ENCODE peak calls at places on chromosome 9, in four cellular contexts. One of them, this sample, is unnamed. For H3K27me3, the result is how much of the 10 kb centered on the place peaks cover.

GRCh38 chr9:37928552-37929430 is 24.9 kb upstream of the SLC25A51 start:
- DNase-seq in NT2/D1: no peak
- DNase-seq in CD8-positive, alpha-beta memory T cell: no peak
- DNase-seq in body of pancreas: no peak
- DNase-seq in this sample: no peak

GRCh38 chr9:84174486-84174885 is 166.1 kb downstream of the SLC28A3 start:
- DNase-seq in NT2/D1: no peak
- DNase-seq in CD8-positive, alpha-beta memory T cell: no peak
- DNase-seq in body of pancreas: no peak
- DNase-seq in this sample: no peak

GRCh38 chr9:9893837-9894236 is 719.0 kb downstream of the PTPRD start:
- DNase-seq in NT2/D1: no peak
- DNase-seq in CD8-positive, alpha-beta memory T cell: no peak
- DNase-seq in body of pancreas: no peak
- DNase-seq in this sample: no peak

GRCh38 chr9:4604678-4605095 is 57.4 kb upstream of the PLPP6 start:
- DNase-seq in NT2/D1: peak
- DNase-seq in CD8-positive, alpha-beta memory T cell: peak
- DNase-seq in body of pancreas: peak
- DNase-seq in this sample: no peak

GRCh38 chr9:120383999-120384924 is 195.7 kb downstream of the CDK5RAP2 start:
- DNase-seq in NT2/D1: no peak
- DNase-seq in CD8-positive, alpha-beta memory T cell: no peak
- DNase-seq in body of pancreas: peak
- DNase-seq in this sample: peak

GRCh38 chr9:76302947-76303550 is 91.2 kb downstream of the RFK start:
- DNase-seq in NT2/D1: no peak
- DNase-seq in CD8-positive, alpha-beta memory T cell: peak
- DNase-seq in body of pancreas: peak
- DNase-seq in this sample: no peak

GRCh38 chr9:2453701-2454100 is 167.9 kb upstream of the VLDLR start:
- DNase-seq in NT2/D1: no peak
- DNase-seq in CD8-positive, alpha-beta memory T cell: no peak
- DNase-seq in body of pancreas: no peak
- DNase-seq in this sample: no peak

GRCh38 chr9:108671156-108671555 is 184.6 kb downstream of the ACTL7B start:
- DNase-seq in NT2/D1: no peak
- DNase-seq in CD8-positive, alpha-beta memory T cell: no peak
- DNase-seq in body of pancreas: no peak
- DNase-seq in this sample: no peak

GRCh38 chr9:72478993-72479392 is 42.4 kb upstream of the TMC1 start:
- DNase-seq in NT2/D1: no peak
- DNase-seq in CD8-positive, alpha-beta memory T cell: no peak
- DNase-seq in body of pancreas: no peak
- DNase-seq in this sample: no peak

GRCh38 chr9:38622083-38622674 is 1.8 kb upstream of the ANKRD18A start:
- DNase-seq in NT2/D1: no peak
- DNase-seq in CD8-positive, alpha-beta memory T cell: no peak
- DNase-seq in body of pancreas: peak
- DNase-seq in this sample: no peak

GRCh38 chr9:124624735-124624992 is 117.5 kb upstream of the NR5A1 start:
- DNase-seq in NT2/D1: no peak
- DNase-seq in CD8-positive, alpha-beta memory T cell: no peak
- DNase-seq in body of pancreas: no peak
- DNase-seq in this sample: no peak

GRCh38 chr9:75105019-75105540 is 16.8 kb downstream of the OSTF1 start:
- DNase-seq in NT2/D1: no peak
- DNase-seq in CD8-positive, alpha-beta memory T cell: no peak
- DNase-seq in body of pancreas: no peak
- DNase-seq in this sample: no peak

GRCh38 chr9:104074876-104075275 is 19.2 kb upstream of the SMC2 start:
- DNase-seq in NT2/D1: no peak
- DNase-seq in CD8-positive, alpha-beta memory T cell: no peak
- DNase-seq in body of pancreas: no peak
- DNase-seq in this sample: no peak

GRCh38 chr9:84339951-84340350 is 607 bp downstream of the SLC28A3 start:
- DNase-seq in NT2/D1: peak
- DNase-seq in CD8-positive, alpha-beta memory T cell: no peak
- DNase-seq in body of pancreas: peak
- DNase-seq in this sample: no peak

GRCh38 chr9:16642421-16643109 is 227.9 kb downstream of the BNC2 start:
- DNase-seq in NT2/D1: no peak
- DNase-seq in CD8-positive, alpha-beta memory T cell: no peak
- DNase-seq in body of pancreas: no peak
- DNase-seq in this sample: no peak

GRCh38 chr9:81789751-81790150 is 100.4 kb upstream of the TLE1 start:
- DNase-seq in NT2/D1: no peak
- DNase-seq in CD8-positive, alpha-beta memory T cell: no peak
- DNase-seq in body of pancreas: no peak
- DNase-seq in this sample: no peak

GRCh38 chr9:22056402-22056801 is 47.3 kb upstream of the CDKN2B start:
- DNase-seq in NT2/D1: no peak
- DNase-seq in CD8-positive, alpha-beta memory T cell: no peak
- DNase-seq in body of pancreas: no peak
- DNase-seq in this sample: no peak

GRCh38 chr9:77183581-77183980 is 6.2 kb downstream of the VPS13A start:
- DNase-seq in NT2/D1: no peak
- DNase-seq in CD8-positive, alpha-beta memory T cell: no peak
- DNase-seq in body of pancreas: no peak
- DNase-seq in this sample: no peak

GRCh38 chr9:26260238-26260637 is 582.0 kb upstream of the TUSC1 start:
- DNase-seq in NT2/D1: no peak
- DNase-seq in CD8-positive, alpha-beta memory T cell: no peak
- DNase-seq in body of pancreas: no peak
- DNase-seq in this sample: no peak

GRCh38 chr9:95017062-95017461 is 290.6 kb downstream of the AOPEP start:
- DNase-seq in NT2/D1: no peak
- DNase-seq in CD8-positive, alpha-beta memory T cell: no peak
- DNase-seq in body of pancreas: no peak
- DNase-seq in this sample: no peak

GRCh38 chr9:32524558-32525461 is 1.2 kb downstream of the RIGI start:
- DNase-seq in NT2/D1: no peak
- DNase-seq in CD8-positive, alpha-beta memory T cell: peak
- DNase-seq in body of pancreas: peak
- DNase-seq in this sample: peak

GRCh38 chr9:127746959-127747569 is 12.0 kb upstream of the TOR2A start:
- DNase-seq in NT2/D1: no peak
- DNase-seq in CD8-positive, alpha-beta memory T cell: peak
- DNase-seq in body of pancreas: no peak
- DNase-seq in this sample: no peak

GRCh38 chr9:71685394-71685793 is 82.9 kb downstream of the CEMIP2 start:
- DNase-seq in NT2/D1: no peak
- DNase-seq in CD8-positive, alpha-beta memory T cell: peak
- DNase-seq in body of pancreas: no peak
- DNase-seq in this sample: no peak

GRCh38 chr9:21096172-21096900 is 18.6 kb upstream of the IFNB1 start:
- DNase-seq in NT2/D1: no peak
- DNase-seq in CD8-positive, alpha-beta memory T cell: peak
- DNase-seq in body of pancreas: no peak
- DNase-seq in this sample: peak

GRCh38 chr9:80191108-80191507 is 619.3 kb downstream of the TLE4 start:
- DNase-seq in NT2/D1: no peak
- DNase-seq in CD8-positive, alpha-beta memory T cell: no peak
- DNase-seq in body of pancreas: no peak
- DNase-seq in this sample: no peak

GRCh38 chr9:6779417-6780241 is 21.9 kb downstream of the KDM4C start:
- DNase-seq in NT2/D1: no peak
- DNase-seq in CD8-positive, alpha-beta memory T cell: no peak
- DNase-seq in body of pancreas: peak
- DNase-seq in this sample: no peak

GRCh38 chr9:94916956-94917355 is 190.5 kb downstream of the AOPEP start:
- DNase-seq in NT2/D1: no peak
- DNase-seq in CD8-positive, alpha-beta memory T cell: no peak
- DNase-seq in body of pancreas: no peak
- DNase-seq in this sample: no peak

GRCh38 chr9:96381696-96382095 is 1.8 kb downstream of the SLC35D2 start:
- DNase-seq in NT2/D1: no peak
- DNase-seq in CD8-positive, alpha-beta memory T cell: no peak
- DNase-seq in body of pancreas: no peak
- DNase-seq in this sample: no peak

GRCh38 chr9:114371986-114372917 is 15.5 kb downstream of the AKNA start:
- DNase-seq in NT2/D1: no peak
- DNase-seq in CD8-positive, alpha-beta memory T cell: peak
- DNase-seq in body of pancreas: peak
- DNase-seq in this sample: no peak

GRCh38 chr9:132032584-132032945 is 47.1 kb downstream of the MED27 start:
- DNase-seq in NT2/D1: no peak
- DNase-seq in CD8-positive, alpha-beta memory T cell: no peak
- DNase-seq in body of pancreas: peak
- DNase-seq in this sample: no peak

GRCh38 chr9:36328798-36329411 is 70.7 kb upstream of the GNE start:
- DNase-seq in NT2/D1: peak
- DNase-seq in CD8-positive, alpha-beta memory T cell: peak
- DNase-seq in body of pancreas: peak
- DNase-seq in this sample: no peak
- H3K4me3 ChIP-seq in NT2/D1: no peak
- H3K4me3 ChIP-seq in CD8-positive, alpha-beta memory T cell: no peak
- H3K4me3 ChIP-seq in body of pancreas: no peak
- H3K4me3 ChIP-seq in this sample: no peak

GRCh38 chr9:126721531-126722098 is 83.2 kb upstream of the ZBTB43 start:
- DNase-seq in NT2/D1: no peak
- DNase-seq in CD8-positive, alpha-beta memory T cell: no peak
- DNase-seq in body of pancreas: no peak
- DNase-seq in this sample: no peak

GRCh38 chr9:126724226-126724625 is 80.6 kb upstream of the ZBTB43 start:
- DNase-seq in NT2/D1: no peak
- DNase-seq in CD8-positive, alpha-beta memory T cell: no peak
- DNase-seq in body of pancreas: no peak
- DNase-seq in this sample: no peak

GRCh38 chr9:126722252-126722921 is 82.5 kb upstream of the ZBTB43 start:
- DNase-seq in NT2/D1: peak
- DNase-seq in CD8-positive, alpha-beta memory T cell: peak
- DNase-seq in body of pancreas: peak
- DNase-seq in this sample: peak

GRCh38 chr9:126722922-126723806 is 81.7 kb upstream of the ZBTB43 start:
- DNase-seq in NT2/D1: no peak
- DNase-seq in CD8-positive, alpha-beta memory T cell: peak
- DNase-seq in body of pancreas: peak
- DNase-seq in this sample: no peak

DNA sequence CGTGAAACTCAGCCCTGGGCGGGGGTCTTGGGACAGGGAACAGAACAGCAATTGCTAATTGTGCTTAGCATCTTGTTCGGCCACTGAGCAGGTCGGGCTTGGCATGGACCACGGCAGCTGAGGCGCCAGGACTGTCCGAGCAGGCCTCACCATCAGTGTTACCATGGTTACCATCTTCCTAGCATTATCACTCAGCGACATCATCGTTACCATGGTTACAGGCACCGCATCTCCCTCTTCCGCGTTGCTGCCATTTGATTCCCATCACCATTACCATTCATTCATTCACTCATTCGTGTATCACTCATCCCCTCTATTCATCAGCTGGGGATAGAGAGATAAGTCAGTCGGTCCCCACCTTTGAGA is 81.0 kb upstream of the ZBTB43 start:
- DNase-seq in NT2/D1: no peak
- DNase-seq in CD8-positive, alpha-beta memory T cell: no peak
- DNase-seq in body of pancreas: no peak
- DNase-seq in this sample: no peak
- H3K27me3 ChIP-seq in NT2/D1: under half
- H3K27me3 ChIP-seq in CD8-positive, alpha-beta memory T cell: under half
- H3K27me3 ChIP-seq in body of pancreas: under half
- H3K27me3 ChIP-seq in this sample: under half

GRCh38 chr9:135087899-135088347 is 455 bp downstream of the OLFM1 start:
- DNase-seq in NT2/D1: no peak
- DNase-seq in CD8-positive, alpha-beta memory T cell: no peak
- DNase-seq in body of pancreas: no peak
- DNase-seq in this sample: peak
- H3K4me3 ChIP-seq in NT2/D1: peak
- H3K4me3 ChIP-seq in CD8-positive, alpha-beta memory T cell: no peak
- H3K4me3 ChIP-seq in body of pancreas: no peak
- H3K4me3 ChIP-seq in this sample: peak

DNA sequence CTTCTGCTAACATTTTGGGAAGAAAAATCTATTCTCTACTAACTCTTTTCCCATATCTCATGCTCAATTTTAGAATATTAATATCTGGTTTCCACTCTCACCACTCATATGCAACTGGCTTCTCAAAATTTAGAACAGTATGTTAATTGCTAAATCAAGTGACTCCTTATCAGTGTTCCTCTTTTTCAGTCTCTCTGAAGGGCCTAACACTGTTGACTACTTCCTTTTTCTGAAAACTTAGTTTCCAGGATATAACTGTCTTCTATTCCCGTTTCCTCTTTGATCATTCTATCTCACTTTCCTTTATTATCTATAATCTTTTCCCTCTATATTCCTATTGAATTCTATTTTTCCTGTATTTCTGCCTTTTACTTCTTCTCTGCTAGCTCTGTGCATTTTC is 1717.2 kb upstream of the C9orf72 start:
- DNase-seq in NT2/D1: no peak
- DNase-seq in CD8-positive, alpha-beta memory T cell: no peak
- DNase-seq in body of pancreas: no peak
- DNase-seq in this sample: no peak
- H3K27me3 ChIP-seq in NT2/D1: under half
- H3K27me3 ChIP-seq in CD8-positive, alpha-beta memory T cell: under half
- H3K27me3 ChIP-seq in body of pancreas: under half
- H3K27me3 ChIP-seq in this sample: under half

GRCh38 chr9:129497064-129497836 is 123.7 kb downstream of the C9orf50 start:
- DNase-seq in NT2/D1: peak
- DNase-seq in CD8-positive, alpha-beta memory T cell: no peak
- DNase-seq in body of pancreas: peak
- DNase-seq in this sample: no peak

GRCh38 chr9:129496187-129497063 is 124.5 kb downstream of the C9orf50 start:
- DNase-seq in NT2/D1: peak
- DNase-seq in CD8-positive, alpha-beta memory T cell: peak
- DNase-seq in body of pancreas: peak
- DNase-seq in this sample: peak

GRCh38 chr9:129494113-129494789 is 126.7 kb downstream of the C9orf50 start:
- DNase-seq in NT2/D1: no peak
- DNase-seq in CD8-positive, alpha-beta memory T cell: no peak
- DNase-seq in body of pancreas: peak
- DNase-seq in this sample: no peak

GRCh38 chr9:129493714-129494047 is 127.2 kb downstream of the C9orf50 start:
- DNase-seq in NT2/D1: no peak
- DNase-seq in CD8-positive, alpha-beta memory T cell: no peak
- DNase-seq in body of pancreas: no peak
- DNase-seq in this sample: no peak

GRCh38 chr9:129495422-129496186 is 125.3 kb downstream of the C9orf50 start:
- DNase-seq in NT2/D1: peak
- DNase-seq in CD8-positive, alpha-beta memory T cell: peak
- DNase-seq in body of pancreas: peak
- DNase-seq in this sample: peak
- H3K4me3 ChIP-seq in NT2/D1: peak
- H3K4me3 ChIP-seq in CD8-positive, alpha-beta memory T cell: peak
- H3K4me3 ChIP-seq in body of pancreas: no peak
- H3K4me3 ChIP-seq in this sample: no peak

DNA sequence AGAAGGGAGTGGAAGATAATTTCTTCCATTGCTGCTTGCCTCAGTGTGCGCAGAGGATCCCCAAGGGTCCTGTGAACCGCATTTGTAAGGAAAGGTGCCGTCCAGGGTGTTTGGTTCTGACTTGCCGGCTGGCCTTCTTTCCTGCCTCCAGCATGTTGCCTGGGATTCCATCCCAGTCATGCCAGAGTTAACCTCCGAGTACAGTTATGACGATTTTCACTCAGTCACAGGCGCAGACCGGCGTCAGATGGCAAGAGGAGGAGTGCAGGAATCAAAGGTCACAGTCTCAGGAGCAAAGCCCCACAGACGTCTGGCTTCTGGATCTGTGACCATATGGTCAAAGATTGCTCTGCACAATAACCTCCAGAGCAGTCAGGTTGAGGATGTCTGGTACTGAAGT is 5.9 kb upstream of the GADD45G start:
- DNase-seq in NT2/D1: no peak
- DNase-seq in CD8-positive, alpha-beta memory T cell: no peak
- DNase-seq in body of pancreas: no peak
- DNase-seq in this sample: no peak
- H3K27me3 ChIP-seq in NT2/D1: under half
- H3K27me3 ChIP-seq in CD8-positive, alpha-beta memory T cell: under half
- H3K27me3 ChIP-seq in body of pancreas: under half
- H3K27me3 ChIP-seq in this sample: under half